ENCODE peak calls at places on chromosomes 12 and 14, in eight cellular contexts. Y, D, L, V, J, I, N and R are unnamed samples.
A peak's percentile ranks its signal among the peaks of the same experiment; 100 is the strongest.

GRCh38 chr12:125577334-125577733 is 512.1 kb downstream of the AACS start:
- DNase-seq in Y (no peak), D (no peak), L (no peak), V (no peak), J (no peak), I (no peak), N (no peak), R (no peak)

GRCh38 chr12:124273630-124274029 is 21.3 kb upstream of the RFLNA start:
- DNase-seq in Y (no peak), D (peak; percentile 47), L (peak; percentile 47), V (no peak), J (no peak), I (peak; percentile 26), N (no peak), R (peak; percentile 30)

GRCh38 chr12:66279127-66279712 is 23.1 kb upstream of the HELB start:
- DNase-seq in Y (no peak), D (peak; percentile 40), L (peak; percentile 72), V (no peak), J (no peak), I (peak; percentile 22), N (no peak), R (no peak)

GRCh38 chr12:26935636-26936378 is 2.0 kb downstream of the INTS13 start:
- DNase-seq in Y (no peak), D (no peak), L (no peak), V (no peak), J (peak; percentile 27), I (no peak), N (no peak), R (no peak)

GRCh38 chr14:52318057-52318456 is 3.9 kb downstream of the PTGER2 start:
- DNase-seq in Y (no peak), D (no peak), L (no peak), V (no peak), J (no peak), I (no peak), N (no peak), R (no peak)

GRCh38 chr12:11795910-11796459 is 146.5 kb downstream of the ETV6 start:
- DNase-seq in Y (no peak), D (peak; percentile 82), L (peak; percentile 94), V (no peak), J (no peak), I (peak; percentile 89), N (no peak), R (no peak)

GRCh38 chr14:85576848-85577541 is 47.1 kb downstream of the FLRT2 start:
- DNase-seq in Y (no peak), D (no peak), L (peak; percentile 60), V (no peak), J (no peak), I (peak; percentile 32), N (no peak), R (no peak)

GRCh38 chr12:107115119-107115518 is 21.8 kb upstream of the CRY1 start:
- DNase-seq in Y (no peak), D (no peak), L (no peak), V (no peak), J (no peak), I (no peak), N (no peak), R (no peak)

GRCh38 chr12:47753021-47754001 is 5.4 kb downstream of the RAPGEF3 start:
- DNase-seq in Y (peak; percentile 80), D (no peak), L (no peak), V (no peak), J (no peak), I (no peak), N (peak; percentile 45), R (no peak)
- H3K4me3 ChIP-seq in Y (peak overlapping the region; percentile 12), D (no peak overlapping the region), L (no peak overlapping the region), V (no peak overlapping the region), J (no peak overlapping the region), I (no peak overlapping the region), N (no peak overlapping the region), R (no peak overlapping the region)

GRCh38 chr12:48818831-48819590 is 715 bp downstream of the CACNB3 start:
- DNase-seq in Y (no peak), D (no peak), L (no peak), V (no peak), J (peak; percentile 25), I (no peak), N (no peak), R (no peak)
- TF ChIP-seq CTCF in Y (no peak), D (peak; percentile 39), L (peak; percentile 25), V (no peak), J (peak; percentile 27), I (peak; percentile 23), N (no peak), R (no peak)

DNA sequence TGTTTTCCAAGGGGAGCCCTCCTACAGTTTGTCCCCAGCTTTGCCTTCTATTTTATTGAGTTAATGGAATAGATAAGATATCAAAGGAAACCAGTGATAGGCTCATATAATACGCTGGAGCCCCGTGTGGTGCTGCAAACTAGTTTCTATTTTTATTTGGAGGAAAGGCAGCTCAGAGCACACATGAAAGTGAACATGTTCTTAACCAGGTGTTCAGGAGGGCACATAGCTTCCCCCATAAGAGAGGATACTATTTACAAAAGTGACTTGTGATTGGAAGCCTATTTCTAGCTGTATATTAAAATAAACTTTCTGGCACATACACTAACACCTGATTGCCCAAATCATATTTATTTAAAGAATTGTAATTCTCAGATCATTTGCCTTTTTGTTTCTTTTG is 251.7 kb downstream of the PDZRN4 start:
- DNase-seq in Y (no peak), D (no peak), L (no peak), V (no peak), J (peak; percentile 73), I (no peak), N (no peak), R (no peak)
- H3K4me3 ChIP-seq in Y (no peak overlapping the region), D (no peak overlapping the region), L (no peak overlapping the region), V (no peak overlapping the region), J (peak overlapping the region; percentile 44), I (no peak overlapping the region), N (no peak overlapping the region), R (no peak overlapping the region)

GRCh38 chr12:127888948-127889347 is 378.0 kb upstream of the TMEM132C start:
- DNase-seq in Y (no peak), D (peak; percentile 27), L (no peak), V (no peak), J (no peak), I (no peak), N (no peak), R (no peak)

GRCh38 chr12:127898616-127899015 is 368.4 kb upstream of the TMEM132C start:
- DNase-seq in Y (no peak), D (no peak), L (no peak), V (no peak), J (no peak), I (no peak), N (no peak), R (no peak)

GRCh38 chr12:127899981-127900380 is 367.0 kb upstream of the TMEM132C start:
- DNase-seq in Y (no peak), D (no peak), L (no peak), V (no peak), J (no peak), I (no peak), N (no peak), R (no peak)

DNA sequence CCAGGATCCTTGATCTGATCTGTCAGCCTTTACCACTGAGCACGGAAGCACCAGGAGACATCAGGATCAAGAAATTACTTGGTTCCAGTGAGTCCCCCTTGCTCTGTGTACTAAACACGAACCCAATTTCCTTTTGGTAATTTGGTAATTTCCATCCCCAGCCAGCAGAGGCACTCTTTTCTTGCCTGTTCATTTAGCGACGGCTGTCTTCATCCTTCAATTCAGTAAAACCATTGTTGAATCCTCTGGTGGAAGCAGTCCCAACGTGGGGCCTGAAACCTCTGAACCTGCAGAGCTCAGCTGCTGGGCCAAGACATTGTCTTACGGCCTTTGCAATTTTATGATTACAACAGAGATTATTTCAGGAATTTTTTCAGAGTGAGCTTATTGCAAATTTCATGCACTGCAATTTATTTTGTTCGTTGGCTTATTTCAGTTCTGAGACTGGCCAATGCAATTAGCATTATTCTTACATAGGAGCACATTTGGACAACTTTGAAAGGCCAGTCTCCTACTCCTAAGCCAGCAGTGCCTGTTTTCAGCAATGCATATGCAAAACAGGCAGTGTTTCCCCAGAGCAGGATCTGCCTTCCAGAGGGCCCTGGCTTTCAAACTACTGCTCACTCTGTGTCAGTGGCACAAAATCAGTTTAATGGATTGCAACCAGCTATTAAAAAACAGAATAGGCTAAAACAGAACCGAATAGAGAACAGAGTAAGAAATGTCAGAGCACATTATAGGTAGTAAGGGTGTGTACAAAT is 372.9 kb upstream of the TMEM132C start:
- DNase-seq in Y (no peak), D (peak; percentile 28), L (peak; percentile 1), V (no peak), J (no peak), I (no peak), N (no peak), R (no peak)
- TF ChIP-seq CTCF in Y (no peak), D (peak; percentile 53), L (peak; percentile 36), V (no peak), J (peak; percentile 15), I (peak; percentile 49), N (no peak), R (no peak)

GRCh38 chr14:77040995-77041744 is 12.7 kb upstream of the IRF2BPL start:
- DNase-seq in Y (no peak), D (no peak), L (no peak), V (peak; percentile 74), J (no peak), I (no peak), N (peak; percentile 49), R (no peak)
- H3K4me3 ChIP-seq in Y (no peak overlapping the region), D (no peak overlapping the region), L (no peak overlapping the region), V (peak overlapping the region; percentile 32), J (peak overlapping the region; percentile 49), I (no peak overlapping the region), N (no peak overlapping the region), R (no peak overlapping the region)

DNA sequence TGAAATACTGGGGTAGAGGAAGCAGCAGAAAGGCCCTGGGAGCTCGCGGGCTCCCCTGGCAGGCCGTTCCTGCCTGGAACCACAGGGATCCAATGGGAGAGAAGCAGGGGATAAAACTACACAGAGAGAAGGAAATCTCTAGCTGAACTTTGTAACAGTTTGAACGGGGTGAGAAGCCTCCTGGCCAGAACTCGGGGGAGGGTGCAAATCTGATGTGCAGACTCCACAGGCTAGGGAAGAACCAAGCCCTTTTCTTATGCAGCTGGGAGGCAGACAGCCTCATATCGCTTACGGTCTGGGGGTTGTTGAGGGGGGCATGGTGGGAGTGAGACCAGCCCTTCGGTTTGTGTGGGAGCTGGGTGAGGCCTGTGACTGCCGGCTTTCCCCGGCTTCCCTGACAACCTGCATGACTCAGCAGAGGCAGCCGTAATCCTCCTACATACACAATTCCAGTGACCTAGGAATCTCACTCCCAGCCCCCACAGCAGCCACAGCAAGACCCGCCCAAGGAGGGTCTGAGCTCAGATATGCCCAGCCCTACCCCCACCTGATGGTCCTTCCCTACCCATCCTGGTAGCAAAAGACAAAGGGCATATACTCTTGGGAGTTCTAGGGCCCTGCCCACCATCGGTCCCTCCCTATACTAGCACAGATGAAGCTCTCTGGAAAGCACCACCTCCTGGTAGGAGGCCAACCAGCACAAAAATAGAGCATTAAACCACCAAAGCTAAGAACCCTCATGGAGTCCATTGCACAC is 143.0 kb downstream of the TMTC1 start:
- DNase-seq in Y (no peak), D (peak; percentile 41), L (peak; percentile 59), V (no peak), J (no peak), I (peak; percentile 31), N (no peak), R (no peak)
- TF ChIP-seq CTCF in Y (peak; percentile 33), D (peak; percentile 29), L (peak; percentile 29), V (no peak), J (no peak), I (no peak), N (no peak), R (no peak)

GRCh38 chr12:53217930-53218307 is 10.9 kb upstream of the ITGB7 start:
- DNase-seq in Y (no peak), D (peak; percentile 20), L (no peak), V (peak; percentile 78), J (no peak), I (no peak), N (no peak), R (no peak)
- H3K4me3 ChIP-seq in Y (peak overlapping the region; percentile 90), D (peak overlapping the region; percentile 85), L (peak overlapping the region; percentile 81), V (peak overlapping the region; percentile 89), J (no peak overlapping the region), I (peak overlapping the region; percentile 57), N (no peak overlapping the region), R (no peak overlapping the region)